ENCODE peak calls at places on chromosomes 3 and 15, in four cellular contexts. N is GM12865; U is IMR-90; R is Jurkat, Clone E6-1. X is an unnamed sample.

GRCh38 chr15:94041731-94042130 is 189.6 kb upstream of the MCTP2 start:
- DNase-seq in R (no peak), N (no peak), U (no peak), X (no peak)

GRCh38 chr15:67127925-67128324 is 62.5 kb downstream of the SMAD3 start:
- DNase-seq in N (no peak), R (no peak), U (peak), X (no peak)

GRCh38 chr3:194661946-194662345 is 10.0 kb downstream of the LSG1 start:
- DNase-seq in U (no peak), R (no peak), N (no peak), X (no peak)

GRCh38 chr3:58463942-58464271 is 28.0 kb upstream of the KCTD6 start:
- DNase-seq in U (no peak), N (no peak), R (no peak), X (no peak)

GRCh38 chr3:38367709-38368108 is 21.1 kb downstream of the XYLB start:
- DNase-seq in U (no peak), N (no peak), R (no peak), X (no peak)

GRCh38 chr3:171526146-171526545 is 65.9 kb upstream of the TNIK start:
- DNase-seq in U (peak), R (no peak), N (no peak), X (no peak)

GRCh38 chr15:49769225-49769624 is 148.4 kb downstream of the DTWD1 start:
- DNase-seq in R (no peak), U (no peak), N (no peak), X (no peak)

GRCh38 chr3:156477306-156477705 is 77.6 kb downstream of the SSR3 start:
- DNase-seq in N (no peak), U (peak), R (no peak), X (no peak)

GRCh38 chr3:43733459-43734384 is 43.0 kb downstream of the ABHD5 start:
- DNase-seq in R (no peak), N (no peak), U (peak), X (no peak)

GRCh38 chr3:156605686-156606605 is 51.0 kb upstream of the SSR3 start:
- DNase-seq in R (no peak), U (peak), N (no peak), X (no peak)

GRCh38 chr15:27796405-27797085 is 302.6 kb downstream of the OCA2 start:
- DNase-seq in N (no peak), R (no peak), U (no peak), X (no peak)

GRCh38 chr3:167820114-167820865 is 84.8 kb downstream of the SERPINI1 start:
- DNase-seq in N (no peak), R (no peak), U (no peak), X (no peak)

GRCh38 chr3:126928921-126929485 is 53.9 kb upstream of the PLXNA1 start:
- DNase-seq in U (no peak), N (no peak), R (no peak), X (no peak)

GRCh38 chr3:107760141-107760540 is 237.4 kb downstream of the BBX start:
- DNase-seq in R (no peak), N (no peak), U (no peak), X (no peak)

GRCh38 chr3:16675805-16676204 is 70.6 kb upstream of the DAZL start:
- DNase-seq in U (no peak), N (no peak), R (no peak), X (peak)
- H3K4me3 ChIP-seq in U (no peak), N (no peak), R (no peak), X (no peak)

GRCh38 chr3:129793947-129794318 is 99.6 kb downstream of the TMCC1 start:
- DNase-seq in U (no peak), R (no peak), N (no peak), X (peak)

GRCh38 chr3:129795596-129795995 is 97.9 kb downstream of the TMCC1 start:
- DNase-seq in R (no peak), U (peak), N (no peak), X (no peak)

GRCh38 chr3:129796146-129796545 is 97.4 kb downstream of the TMCC1 start:
- DNase-seq in R (no peak), N (no peak), U (no peak), X (no peak)

GRCh38 chr3:129793356-129793755 is 100.2 kb downstream of the TMCC1 start:
- DNase-seq in N (peak), U (no peak), R (no peak), X (no peak)

GRCh38 chr3:129794319-129795201 is 99.0 kb downstream of the TMCC1 start:
- DNase-seq in U (no peak), N (peak), R (no peak), X (peak)
- H3K4me3 ChIP-seq in U (no peak), N (no peak), R (no peak), X (no peak)

DNA sequence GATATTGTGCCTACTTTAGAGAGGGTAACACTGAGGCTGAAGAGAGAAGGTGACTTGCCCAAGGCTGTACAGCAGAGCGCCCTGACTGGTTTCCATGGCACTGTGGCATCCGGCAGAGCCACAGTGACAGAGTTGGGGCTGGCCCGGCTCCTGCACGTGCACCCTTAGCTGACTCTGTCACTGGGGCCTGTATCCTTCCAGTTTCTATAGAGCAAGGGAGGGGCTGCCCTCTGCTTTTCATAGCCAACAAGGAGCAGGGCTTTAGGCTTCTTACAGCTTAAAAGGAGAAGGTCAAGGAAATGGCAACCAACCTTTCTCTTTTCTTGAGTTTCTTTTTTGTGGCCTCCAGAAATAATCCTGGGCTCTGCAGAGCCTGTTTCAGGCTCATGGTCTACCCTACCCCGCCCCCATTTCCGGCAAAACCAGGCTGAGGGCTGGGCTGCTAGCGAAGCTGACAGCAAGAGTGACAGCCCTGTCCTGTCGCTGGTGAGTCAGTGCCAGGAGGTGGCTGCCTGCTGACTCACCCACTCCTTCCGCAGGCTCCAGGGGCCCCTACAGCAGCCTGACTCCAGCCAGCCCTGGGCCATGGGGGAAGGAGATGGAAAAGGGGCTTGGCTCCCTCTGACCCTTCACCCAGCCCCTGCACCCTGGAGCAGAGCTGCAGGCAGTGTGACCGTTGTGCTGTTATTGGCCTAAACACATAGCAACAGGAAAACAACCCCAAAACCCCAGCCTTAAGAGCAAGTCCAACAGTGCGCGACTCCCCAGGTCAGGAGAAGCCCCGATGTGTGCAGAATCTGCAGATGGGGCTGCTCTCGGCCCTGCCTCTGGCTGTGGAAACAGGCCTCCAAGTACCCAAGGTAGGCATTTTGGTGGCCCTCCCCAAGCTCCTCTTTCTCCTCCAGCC is 29.8 kb downstream of the SLC6A6 start:
- DNase-seq in U (peak), N (peak), R (peak), X (peak)
- H3K4me3 ChIP-seq in U (no peak), N (peak), R (peak), X (peak)

GRCh38 chr3:12660196-12660595 is 3.7 kb downstream of the RAF1 start:
- DNase-seq in U (no peak), N (no peak), R (no peak), X (no peak)

GRCh38 chr3:12663311-12663935 is 494 bp downstream of the RAF1 start:
- DNase-seq in R (no peak), N (no peak), U (no peak), X (peak)

GRCh38 chr3:12661926-12662592 is 1.9 kb downstream of the RAF1 start:
- DNase-seq in U (no peak), R (no peak), N (no peak), X (peak)

GRCh38 chr3:12663936-12664908 is at the start of gene RAF1:
- DNase-seq in U (peak), R (peak), N (peak), X (peak)

GRCh38 chr3:12662593-12663310 is 1.2 kb downstream of the RAF1 start:
- DNase-seq in R (peak), N (peak), U (peak), X (peak)
- H3K4me3 ChIP-seq in R (peak), N (peak), U (peak), X (peak)

GRCh38 chr3:72890166-72890925 is 2.5 kb downstream of the GXYLT2 start:
- DNase-seq in N (no peak), R (no peak), U (no peak), X (no peak)

GRCh38 chr3:72891053-72891855 is 3.4 kb downstream of the GXYLT2 start:
- DNase-seq in N (no peak), R (peak), U (peak), X (no peak)

GRCh38 chr3:72887723-72888545 is at the start of gene GXYLT2:
- DNase-seq in R (peak), U (peak), N (peak), X (peak)

GRCh38 chr3:72888546-72889309 is 882 bp downstream of the GXYLT2 start:
- DNase-seq in N (peak), R (peak), U (peak), X (no peak)

GRCh38 chr3:72889310-72890165 is 1.7 kb downstream of the GXYLT2 start:
- DNase-seq in U (no peak), N (no peak), R (peak), X (no peak)
- H3K4me3 ChIP-seq in U (peak), N (no peak), R (peak), X (no peak)

DNA sequence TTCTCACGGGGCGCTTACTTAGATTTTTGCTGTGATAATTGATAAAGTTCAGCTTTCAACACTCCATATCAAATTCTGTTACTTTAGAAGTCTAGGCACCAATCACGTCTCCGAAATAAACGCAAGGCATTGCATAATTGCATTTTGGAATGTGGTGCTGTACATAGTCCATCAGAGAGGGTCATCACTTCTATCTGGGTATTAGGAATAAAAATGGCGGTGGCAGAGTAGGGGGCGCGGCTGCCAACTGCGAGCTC is 365 bp upstream of the UQCC5 start:
- DNase-seq in N (no peak), U (no peak), R (no peak), X (no peak)
- H3K4me3 ChIP-seq in N (peak), U (peak), R (peak), X (peak)

DNA sequence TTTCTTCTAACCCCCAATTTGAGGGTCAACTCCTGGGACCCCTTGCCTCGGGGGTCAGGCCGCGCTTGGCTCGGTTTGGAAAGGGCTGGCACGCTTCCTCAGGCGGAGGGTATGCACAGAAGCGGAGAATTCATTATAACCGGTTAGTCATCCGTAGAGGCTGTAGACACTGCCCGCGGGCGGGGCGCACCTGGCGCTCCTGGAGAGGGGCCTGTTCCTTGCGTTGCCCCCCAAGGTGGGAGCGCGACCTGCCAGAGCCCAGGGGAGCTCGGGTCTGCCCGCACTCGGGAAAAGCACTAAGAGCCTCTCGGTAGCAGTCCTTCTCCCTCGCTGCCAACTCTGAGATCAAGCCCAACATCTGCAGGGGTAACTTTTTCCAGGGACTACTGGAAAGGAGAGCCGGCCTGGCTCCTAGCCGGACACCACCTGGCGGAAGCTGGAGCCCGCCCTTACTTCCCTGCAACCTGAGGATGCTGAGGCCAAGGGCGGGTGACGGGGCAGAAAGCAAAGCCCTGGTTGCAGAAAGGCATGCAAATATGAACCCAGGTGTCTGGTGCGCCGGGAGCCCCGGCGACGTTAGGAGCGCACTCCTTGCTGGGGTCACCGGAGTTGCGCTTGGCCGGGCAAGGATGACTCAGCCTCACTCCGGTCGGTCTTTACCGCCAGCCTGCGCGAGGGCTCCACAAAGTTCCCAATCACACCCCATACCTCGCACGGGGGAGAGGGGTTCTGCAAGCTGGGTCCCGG is 1.5 kb upstream of the CACNA2D3 start:
- DNase-seq in N (peak), R (no peak), U (no peak), X (peak)
- H3K4me3 ChIP-seq in N (peak), R (no peak), U (no peak), X (peak)

GRCh38 chr15:44101944-44102343 is 93.1 kb downstream of the FRMD5 start:
- DNase-seq in N (no peak), R (no peak), U (peak), X (no peak)

GRCh38 chr15:44097552-44097951 is 97.5 kb downstream of the FRMD5 start:
- DNase-seq in U (no peak), R (no peak), N (no peak), X (no peak)

GRCh38 chr15:44099671-44100070 is 95.4 kb downstream of the FRMD5 start:
- DNase-seq in R (no peak), U (peak), N (no peak), X (no peak)

GRCh38 chr15:44102675-44103254 is 92.3 kb downstream of the FRMD5 start:
- DNase-seq in R (no peak), U (peak), N (no peak), X (no peak)

GRCh38 chr15:44101286-44101685 is 93.8 kb downstream of the FRMD5 start:
- DNase-seq in N (no peak), U (no peak), R (no peak), X (no peak)
- H3K4me3 ChIP-seq in N (no peak), U (no peak), R (no peak), X (no peak)

GRCh38 chr15:68281008-68281407 is 3.5 kb downstream of the FEM1B start:
- DNase-seq in R (no peak), N (no peak), U (no peak), X (no peak)
- H3K4me3 ChIP-seq in R (no peak), N (peak), U (peak), X (peak)

DNA sequence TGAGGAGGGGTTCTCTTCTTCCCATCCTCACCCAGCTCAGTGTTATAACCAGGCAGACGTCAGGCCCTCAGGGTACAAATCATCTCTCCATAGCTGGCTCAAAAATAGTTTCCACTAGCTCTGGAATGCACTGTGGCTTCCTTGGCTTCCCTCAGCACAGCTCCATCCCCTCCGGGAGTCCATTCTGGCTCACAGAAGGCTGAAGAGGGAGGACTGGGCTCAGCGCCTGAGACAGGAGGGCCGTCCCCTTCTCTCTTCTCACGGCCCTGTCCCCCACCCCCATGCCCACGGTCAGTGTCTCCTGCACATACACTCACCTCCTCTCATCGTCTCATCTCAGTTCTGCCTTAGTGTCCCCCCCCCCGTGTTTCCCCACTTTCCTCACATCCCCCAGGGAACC is 50.1 kb downstream of the UMPS start:
- DNase-seq in U (peak), R (no peak), N (no peak), X (no peak)
- H3K4me3 ChIP-seq in U (no peak), R (no peak), N (no peak), X (no peak)